ENCODE peak calls at places on chromosomes 13 and 19, in five cellular contexts. U, L, S, Q and E are unnamed samples. For H3K4me1, the result is how much of the 10 kb centered on the place peaks cover.

GRCh38 chr19:44332145-44332544 is 24.3 kb downstream of the ZNF112 start:
- DNase-seq in U (no peak), L (no peak), S (no peak), Q (no peak), E (no peak)

GRCh38 chr19:47832723-47833122 is 11.0 kb downstream of the CRX start:
- DNase-seq in U (no peak), L (no peak), S (no peak), Q (no peak), E (no peak)

GRCh38 chr19:30799854-30800755 is 427.9 kb downstream of the ZNF536 start:
- DNase-seq in U (no peak), L (no peak), S (peak), Q (no peak), E (no peak)

GRCh38 chr13:102400619-102401125 is 1.2 kb downstream of the FGF14 start:
- DNase-seq in U (no peak), L (no peak), S (peak), Q (peak), E (peak)

GRCh38 chr13:97321101-97321500 is 99.0 kb downstream of the MBNL2 start:
- DNase-seq in U (no peak), L (no peak), S (no peak), Q (no peak), E (no peak)

GRCh38 chr13:27973956-27974662 is 5.0 kb upstream of the CDX2 start:
- DNase-seq in U (no peak), L (no peak), S (no peak), Q (no peak), E (no peak)

GRCh38 chr13:23766199-23766771 is 122.9 kb downstream of the MIPEP start:
- DNase-seq in U (no peak), L (no peak), S (no peak), Q (no peak), E (no peak)

GRCh38 chr13:113918580-113918979 is 54.7 kb upstream of the GAS6 start:
- DNase-seq in U (no peak), L (peak), S (no peak), Q (peak), E (no peak)

GRCh38 chr13:103952183-103952582 is 886.0 kb upstream of the SLC10A2 start:
- DNase-seq in U (no peak), L (no peak), S (no peak), Q (no peak), E (no peak)

DNA sequence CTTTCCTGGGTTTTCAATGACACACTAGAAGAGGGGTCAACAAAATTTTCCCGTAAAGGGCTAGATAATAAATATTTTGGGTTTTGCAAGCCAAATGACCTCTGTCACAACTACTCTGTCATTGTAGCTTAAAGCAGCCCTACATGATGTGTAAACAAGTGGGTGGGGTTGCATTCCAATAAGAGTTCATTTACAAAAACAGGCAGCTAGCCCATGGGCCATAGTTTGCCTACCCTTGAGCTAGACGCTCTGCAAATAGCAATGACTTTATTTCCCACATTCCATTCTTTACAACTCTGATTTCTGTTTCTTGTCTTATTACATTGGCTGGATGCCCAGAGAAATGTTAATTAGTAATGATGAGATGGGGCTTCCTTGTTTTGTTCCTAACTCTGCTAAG is 76.0 kb downstream of the ZNF557 start:
- DNase-seq in U (no peak), L (no peak), S (no peak), Q (no peak), E (no peak)
- H3K27ac ChIP-seq in U (no peak), L (no peak), S (no peak), Q (no peak), E (no peak)

GRCh38 chr19:17506745-17507144 is 4.7 kb upstream of the PGLS start:
- DNase-seq in U (no peak), L (no peak), S (no peak), Q (no peak), E (no peak)
- H3K4me1 ChIP-seq in U (under half), L (under half), S (half or more), Q (under half), E (under half)

GRCh38 chr13:35920816-35921215 is 210.4 kb downstream of the DCLK1 start:
- DNase-seq in U (no peak), L (no peak), S (no peak), Q (no peak), E (no peak)

GRCh38 chr13:35917942-35918645 is 213.1 kb downstream of the DCLK1 start:
- DNase-seq in U (no peak), L (no peak), S (no peak), Q (no peak), E (no peak)

GRCh38 chr13:35916186-35916585 is 215.0 kb downstream of the DCLK1 start:
- DNase-seq in U (no peak), L (no peak), S (no peak), Q (no peak), E (no peak)

GRCh38 chr13:35914662-35915061 is 216.5 kb downstream of the DCLK1 start:
- DNase-seq in U (no peak), L (no peak), S (no peak), Q (no peak), E (no peak)

GRCh38 chr13:35917252-35917941 is 213.8 kb downstream of the DCLK1 start:
- DNase-seq in U (no peak), L (no peak), S (no peak), Q (no peak), E (no peak)
- H3K4me3 ChIP-seq in U (no peak), L (peak), S (peak), Q (peak), E (no peak)

GRCh38 chr13:49311816-49312215 is 64.1 kb downstream of the CDADC1 start:
- DNase-seq in U (no peak), L (no peak), S (no peak), Q (no peak), E (no peak)

GRCh38 chr13:49307365-49307764 is 59.6 kb downstream of the CDADC1 start:
- DNase-seq in U (no peak), L (no peak), S (no peak), Q (no peak), E (no peak)

GRCh38 chr13:49308104-49308875 is 60.6 kb downstream of the CDADC1 start:
- DNase-seq in U (no peak), L (peak), S (peak), Q (peak), E (no peak)

GRCh38 chr13:49310251-49310650 is 62.5 kb downstream of the CDADC1 start:
- DNase-seq in U (no peak), L (no peak), S (no peak), Q (no peak), E (no peak)

GRCh38 chr13:49308977-49309408 is 61.3 kb downstream of the CDADC1 start:
- DNase-seq in U (no peak), L (peak), S (no peak), Q (no peak), E (no peak)
- H3K27ac ChIP-seq in U (no peak), L (peak), S (peak), Q (peak), E (no peak)